ENCODE peak calls at places on chromosome 21, in ten cellular contexts. F is AG09309; A is fibroblast of lung; G is endodermal cell; L is foreskin fibroblast; P is pancreas; R is CD4-positive, alpha-beta T cell; V is mucosa of descending colon; D is coronary artery; Q is WTC11. S is an unnamed sample.

GRCh38 chr21:45326834-45327457 is 39.3 kb upstream of the POFUT2 start:
- DNase-seq in G (peak), V (no peak), F (no peak), A (no peak), P (no peak), D (no peak), R (no peak), Q (no peak), L (no peak), S (no peak)

GRCh38 chr21:45607021-45607921 is 36.3 kb upstream of the PCBP3 start:
- DNase-seq in F (no peak), A (peak), G (peak), V (no peak), D (peak), P (no peak), R (peak), L (no peak), Q (no peak), S (peak)

GRCh38 chr21:42040411-42041180 is 30.4 kb upstream of the ZBTB21 start:
- DNase-seq in A (peak), G (no peak), D (no peak), F (peak), Q (no peak), L (peak), V (no peak), R (no peak), P (no peak), S (peak)

GRCh38 chr21:44653123-44653522 is 1.3 kb downstream of the KRTAP12-4 start:
- DNase-seq in G (no peak), F (no peak), L (no peak), Q (peak), V (no peak), P (no peak), D (no peak), A (no peak), R (no peak), S (no peak)

GRCh38 chr21:25039461-25040380 is 567.6 kb downstream of the MRPL39 start:
- DNase-seq in V (peak), Q (no peak), P (no peak), G (no peak), A (peak), L (no peak), F (no peak), D (no peak), R (no peak), S (peak)

GRCh38 chr21:28393279-28393678 is 599.4 kb downstream of the LTN1 start:
- DNase-seq in D (no peak), A (peak), P (peak), G (no peak), Q (no peak), F (no peak), R (no peak), V (peak), L (no peak), S (peak)

GRCh38 chr21:44874497-44875331 is 1.2 kb upstream of the PTTG1IP start:
- DNase-seq in R (peak), L (peak), D (peak), P (peak), G (peak), V (peak), A (no peak), Q (peak), F (no peak), S (peak)

GRCh38 chr21:32096411-32096810 is 182.4 kb downstream of the MIS18A start:
- DNase-seq in P (no peak), A (no peak), R (no peak), L (no peak), V (peak), D (no peak), Q (peak), G (peak), F (no peak), S (peak)

GRCh38 chr21:17949395-17949794 is 130.2 kb upstream of the C21orf91 start:
- DNase-seq in R (no peak), A (no peak), Q (no peak), D (no peak), L (no peak), V (no peak), P (no peak), G (no peak), F (no peak), S (no peak)

GRCh38 chr21:46515109-46515508 is 56.4 kb downstream of the DIP2A start:
- DNase-seq in Q (no peak), V (peak), P (peak), G (no peak), D (no peak), F (no peak), L (no peak), A (peak), R (peak), S (no peak)

GRCh38 chr21:31371715-31372114 is 27.7 kb upstream of the TIAM1 start:
- DNase-seq in R (no peak), L (no peak), V (no peak), F (no peak), D (no peak), P (no peak), G (peak), A (peak), Q (no peak), S (no peak)

GRCh38 chr21:19197950-19198349 is 794.4 kb upstream of the TMPRSS15 start:
- DNase-seq in F (no peak), A (no peak), L (no peak), R (no peak), G (no peak), V (no peak), D (no peak), P (no peak), Q (no peak), S (no peak)

GRCh38 chr21:29163381-29164115 is 33.1 kb downstream of the MAP3K7CL start:
- DNase-seq in P (no peak), L (no peak), D (no peak), F (no peak), A (no peak), R (no peak), Q (no peak), G (no peak), V (no peak), S (peak)

GRCh38 chr21:14567557-14568279 is 21.6 kb upstream of the SAMSN1 start:
- DNase-seq in A (no peak), G (no peak), V (no peak), F (no peak), Q (no peak), R (no peak), P (no peak), L (no peak), D (no peak), S (peak)

GRCh38 chr21:32064511-32064910 is 191.7 kb downstream of the HUNK start:
- DNase-seq in D (no peak), F (no peak), R (no peak), Q (no peak), G (no peak), V (no peak), L (no peak), A (no peak), P (no peak), S (no peak)

GRCh38 chr21:45244799-45245340 is 42.8 kb downstream of the POFUT2 start:
- DNase-seq in P (no peak), V (no peak), A (no peak), F (no peak), G (peak), Q (no peak), L (no peak), D (peak), R (no peak), S (no peak)

GRCh38 chr21:25813917-25814316 is 79.1 kb downstream of the GABPA start:
- DNase-seq in A (no peak), R (no peak), P (no peak), V (no peak), G (no peak), D (no peak), Q (no peak), L (no peak), F (no peak), S (peak)

GRCh38 chr21:20646431-20646830 is 351.8 kb upstream of the NCAM2 start:
- DNase-seq in A (no peak), F (no peak), G (no peak), D (no peak), R (no peak), V (no peak), L (no peak), P (no peak), Q (no peak), S (no peak)

GRCh38 chr21:44450999-44451398 is 4.3 kb upstream of the LRRC3 start:
- DNase-seq in G (peak), R (no peak), F (no peak), P (no peak), D (no peak), A (no peak), V (no peak), Q (no peak), L (no peak), S (no peak)

GRCh38 chr21:18155508-18156193 is 89.0 kb upstream of the CHODL start:
- DNase-seq in G (no peak), Q (no peak), L (no peak), P (no peak), V (no peak), F (no peak), A (peak), D (no peak), R (no peak), S (no peak)

GRCh38 chr21:46078984-46079356 is 18.9 kb upstream of the COL6A2 start:
- DNase-seq in V (no peak), P (peak), L (peak), R (no peak), F (no peak), A (no peak), G (no peak), Q (no peak), D (peak), S (no peak)

GRCh38 chr21:37208741-37209225 is 58.4 kb downstream of the VPS26C start:
- DNase-seq in F (no peak), L (no peak), D (no peak), Q (no peak), G (no peak), P (no peak), R (no peak), V (no peak), A (no peak), S (no peak)

GRCh38 chr21:14942801-14943490 is 121.9 kb downstream of the NRIP1 start:
- DNase-seq in R (no peak), A (peak), V (no peak), P (no peak), G (no peak), Q (no peak), D (no peak), F (no peak), L (peak), S (no peak)

GRCh38 chr21:37159053-37159776 is 86.2 kb downstream of the TTC3 start:
- DNase-seq in Q (no peak), R (no peak), V (no peak), L (no peak), A (no peak), F (no peak), P (no peak), G (no peak), D (no peak), S (no peak)

GRCh38 chr21:45320261-45320990 is 32.7 kb upstream of the POFUT2 start:
- DNase-seq in Q (no peak), R (no peak), G (peak), D (no peak), L (peak), P (peak), V (no peak), F (no peak), A (no peak), S (no peak)

GRCh38 chr21:28375708-28376385 is 616.8 kb downstream of the LTN1 start:
- DNase-seq in L (peak), A (peak), R (no peak), Q (no peak), F (peak), P (no peak), G (no peak), D (no peak), V (no peak), S (no peak)

GRCh38 chr21:34129039-34129891 is 55.9 kb downstream of the MRPS6 start:
- DNase-seq in A (peak), F (peak), D (no peak), R (peak), G (peak), V (peak), Q (no peak), P (peak), L (peak), S (peak)
- TF ChIP-seq CTCF in A (peak), F (peak), D (no peak), R (peak), G (peak), V (no peak), Q (no peak), P (no peak), L (peak), S (no peak)

DNA sequence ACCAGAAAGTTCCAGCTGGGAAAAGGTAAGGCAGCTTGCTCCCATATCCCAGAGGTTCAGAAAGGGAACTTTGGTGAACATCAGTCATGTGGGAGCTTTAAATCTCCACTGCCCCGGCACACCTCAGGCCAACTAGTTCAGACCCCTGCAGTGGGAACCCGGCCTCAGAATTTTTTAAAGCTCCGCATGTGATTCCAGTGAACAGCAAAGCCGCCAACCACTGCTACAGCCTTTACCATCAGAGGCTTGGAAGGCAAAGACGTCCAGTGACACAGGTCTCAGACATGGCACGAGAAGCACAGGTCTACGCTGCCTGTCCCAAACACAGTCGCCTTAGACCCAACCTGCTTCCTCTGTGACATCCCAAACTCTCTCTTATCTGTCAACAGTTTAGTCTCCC is 31.0 kb downstream of the SETD4 start:
- DNase-seq in Q (no peak), R (no peak), L (no peak), F (no peak), D (no peak), A (no peak), P (no peak), V (no peak), G (no peak), S (no peak)
- TF ChIP-seq CTCF in Q (no peak), R (no peak), L (no peak), F (no peak), D (no peak), A (no peak), P (no peak), V (no peak), G (no peak), S (no peak)

GRCh38 chr21:21688877-21689276 is 690.7 kb downstream of the NCAM2 start:
- DNase-seq in Q (peak), P (no peak), L (peak), A (peak), V (no peak), G (peak), R (no peak), F (no peak), D (no peak), S (peak)
- TF ChIP-seq CTCF in Q (peak), P (no peak), L (peak), A (peak), V (no peak), G (peak), R (no peak), F (no peak), D (no peak), S (no peak)

GRCh38 chr21:39456665-39457064 is 4.9 kb downstream of the SH3BGR start:
- DNase-seq in V (no peak), R (no peak), A (no peak), P (no peak), D (no peak), F (no peak), L (no peak), G (no peak), Q (no peak), S (no peak)
- TF ChIP-seq CTCF in V (no peak), R (no peak), A (no peak), P (no peak), D (no peak), F (peak), L (peak), G (peak), Q (no peak), S (peak)

DNA sequence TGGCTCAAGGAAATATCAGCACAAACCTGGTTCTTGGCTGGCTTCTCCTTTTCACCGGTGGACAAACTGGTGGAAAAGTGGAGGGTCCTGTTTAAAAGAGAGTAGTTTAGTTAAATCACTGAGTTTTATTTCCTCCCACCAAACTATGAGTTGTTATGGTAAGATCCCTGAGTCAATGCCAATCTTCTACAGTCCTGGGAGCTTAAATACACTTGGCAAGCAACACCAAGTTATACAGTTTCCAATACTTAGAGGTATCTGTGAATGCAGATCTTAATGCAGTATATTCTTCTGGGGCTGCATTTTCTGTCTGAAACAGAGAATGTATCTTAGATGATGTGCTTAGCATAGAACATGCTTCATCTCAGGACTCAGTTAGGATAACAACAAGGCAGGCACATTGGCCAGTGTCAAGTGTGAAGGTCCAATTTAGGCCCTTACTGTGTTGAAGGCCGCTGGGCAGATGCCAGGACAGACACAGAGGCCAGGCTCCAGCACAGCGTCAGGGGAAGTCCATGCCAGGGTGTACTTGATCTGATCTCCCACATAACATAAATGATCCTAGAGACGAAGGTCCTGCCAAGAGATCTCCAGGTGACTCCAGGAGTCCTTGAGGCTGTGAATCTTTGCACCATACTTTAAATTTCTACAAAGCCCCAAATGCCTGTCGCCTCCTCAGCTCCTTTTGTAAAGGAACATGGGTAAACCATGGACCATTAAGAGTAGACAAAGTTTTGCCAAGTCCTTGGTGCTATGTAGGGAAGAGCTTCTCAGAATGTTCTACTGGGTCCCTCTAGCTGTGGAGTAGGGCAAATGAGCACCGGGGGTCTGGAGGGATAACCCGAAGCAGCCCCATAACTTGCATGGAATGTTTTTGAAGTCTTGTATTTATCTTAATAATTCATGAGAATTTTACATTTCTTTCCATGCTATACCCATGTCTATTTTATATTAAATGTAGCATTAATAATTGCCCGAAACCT is 76.8 kb downstream of the KCNJ15 start:
- DNase-seq in P (no peak), G (peak), Q (no peak), R (no peak), A (no peak), V (no peak), L (peak), D (no peak), F (no peak), S (peak)
- TF ChIP-seq CTCF in P (no peak), G (peak), Q (no peak), R (peak), A (peak), V (no peak), L (peak), D (no peak), F (peak), S (peak)

GRCh38 chr21:27362249-27362648 is 395.4 kb upstream of the ADAMTS5 start:
- DNase-seq in R (no peak), G (no peak), L (no peak), Q (no peak), F (no peak), V (no peak), D (no peak), A (no peak), P (no peak), S (peak)
- TF ChIP-seq CTCF in R (no peak), G (peak), L (no peak), Q (no peak), F (peak), V (no peak), D (no peak), A (no peak), P (no peak), S (no peak)

GRCh38 chr21:40356644-40357043 is 489.4 kb downstream of the PCP4 start:
- DNase-seq in L (no peak), A (no peak), R (no peak), Q (no peak), F (no peak), D (no peak), P (no peak), G (no peak), V (no peak), S (no peak)
- TF ChIP-seq CTCF in L (no peak), A (no peak), R (no peak), Q (no peak), F (no peak), D (no peak), P (no peak), G (peak), V (no peak), S (no peak)

GRCh38 chr21:16454371-16454770 is 724.6 kb downstream of the USP25 start:
- DNase-seq in V (no peak), P (no peak), R (no peak), G (no peak), Q (no peak), D (no peak), A (peak), L (peak), F (no peak), S (peak)
- TF ChIP-seq CTCF in V (no peak), P (no peak), R (no peak), G (peak), Q (no peak), D (no peak), A (peak), L (peak), F (peak), S (peak)

GRCh38 chr21:43331962-43332458 is 94.9 kb downstream of the SIK1 start:
- DNase-seq in L (peak), D (no peak), R (no peak), F (no peak), G (no peak), V (no peak), P (no peak), Q (no peak), A (peak), S (peak)
- TF ChIP-seq CTCF in L (no peak), D (no peak), R (no peak), F (no peak), G (no peak), V (no peak), P (no peak), Q (no peak), A (no peak), S (no peak)